ENCODE peak calls at places on chromosome X, in seven cellular contexts. P is A549, O is gastrocnemius medialis, I is endothelial cell of umbilical vein, K is colonic mucosa, J is fibroblast of lung, Z is tibial nerve. X is an unnamed sample.

GRCh38 chrX:23888887-23889501 is 18.7 kb downstream of the APOO start:
- DNase-seq in P (no peak), O (no peak), I (no peak), K (no peak), J (no peak), Z (no peak), X (no peak)

GRCh38 chrX:20362268-20363002 is 95.7 kb upstream of the RPS6KA3 start:
- DNase-seq in P (peak; percentile 60), O (no peak), I (peak; percentile 46), K (no peak), J (peak; percentile 47), Z (peak; percentile 5), X (no peak)

GRCh38 chrX:39261446-39262147 is 460.3 kb downstream of the MID1IP1 start:
- DNase-seq in P (peak; percentile 1), O (no peak), I (peak; percentile 53), K (no peak), J (peak; percentile 25), Z (peak; percentile 7), X (no peak)

GRCh38 chrX:114267127-114267526 is 316.8 kb upstream of the HTR2C start:
- DNase-seq in P (no peak), O (no peak), I (no peak), K (no peak), J (no peak), Z (no peak), X (no peak)

GRCh38 chrX:155505296-155505695 is 46.9 kb upstream of the F8A3 start:
- DNase-seq in P (no peak), O (no peak), I (no peak), K (no peak), J (no peak), Z (no peak), X (no peak)

GRCh38 chrX:46477435-46477834 is 67.8 kb downstream of the ZNF674 start:
- DNase-seq in P (no peak), O (no peak), I (peak; percentile 37), K (no peak), J (peak; percentile 34), Z (no peak), X (no peak)

GRCh38 chrX:152588206-152588605 is 49.5 kb upstream of the GABRQ start:
- DNase-seq in P (no peak), O (no peak), I (no peak), K (no peak), J (no peak), Z (no peak), X (no peak)

GRCh38 chrX:12988797-12989196 is 13.9 kb downstream of the TMSB4X start:
- DNase-seq in P (peak; percentile 57), O (no peak), I (peak; percentile 73), K (no peak), J (peak; percentile 62), Z (no peak), X (no peak)

GRCh38 chrX:46965125-46965758 is 53.0 kb downstream of the JADE3 start:
- DNase-seq in P (no peak), O (no peak), I (peak; percentile 15), K (no peak), J (peak; percentile 68), Z (no peak), X (no peak)

GRCh38 chrX:113512700-113513395 is 672.2 kb upstream of the AMOT start:
- DNase-seq in P (no peak), O (no peak), I (peak; percentile 66), K (no peak), J (peak; percentile 39), Z (no peak), X (no peak)

GRCh38 chrX:47581731-47582647 is at the start of gene TIMP1:
- DNase-seq in P (peak; percentile 81), O (peak; percentile 76), I (peak; percentile 90), K (peak; percentile 84), J (peak; percentile 93), Z (peak; percentile 84), X (peak; percentile 87)

GRCh38 chrX:8939344-8939743 is 94.6 kb downstream of the FAM9B start:
- DNase-seq in P (no peak), O (no peak), I (no peak), K (no peak), J (no peak), Z (no peak), X (no peak)

GRCh38 chrX:9677098-9677739 is 88.4 kb downstream of the GPR143 start:
- DNase-seq in P (no peak), O (no peak), I (peak; percentile 87), K (peak; percentile 70), J (peak; percentile 32), Z (no peak), X (no peak)

GRCh38 chrX:131083510-131084142 is 25.5 kb downstream of the ARHGAP36 start:
- DNase-seq in P (no peak), O (no peak), I (no peak), K (no peak), J (no peak), Z (no peak), X (no peak)

GRCh38 chrX:7943600-7944245 is 16.5 kb upstream of the PNPLA4 start:
- DNase-seq in P (no peak), O (no peak), I (no peak), K (peak; percentile 38), J (peak; percentile 2), Z (no peak), X (no peak)

GRCh38 chrX:115413246-115413878 is 123.8 kb downstream of the LUZP4 start:
- DNase-seq in P (no peak), O (no peak), I (peak; percentile 54), K (no peak), J (peak; percentile 58), Z (no peak), X (no peak)

GRCh38 chrX:9942086-9942485 is 25.1 kb upstream of the CLDN34 start:
- DNase-seq in P (no peak), O (no peak), I (peak; percentile 11), K (no peak), J (no peak), Z (no peak), X (no peak)

GRCh38 chrX:128807367-128807766 is 715.9 kb downstream of the SMARCA1 start:
- DNase-seq in P (no peak), O (no peak), I (no peak), K (no peak), J (no peak), Z (no peak), X (no peak)

GRCh38 chrX:111511477-111511876 is at the start of gene SERTM2:
- DNase-seq in P (no peak), O (no peak), I (no peak), K (no peak), J (no peak), Z (no peak), X (no peak)

GRCh38 chrX:68835468-68835867 is 6.6 kb downstream of the EFNB1 start:
- DNase-seq in P (no peak), O (no peak), I (no peak), K (peak; percentile 10), J (no peak), Z (no peak), X (no peak)

DNA sequence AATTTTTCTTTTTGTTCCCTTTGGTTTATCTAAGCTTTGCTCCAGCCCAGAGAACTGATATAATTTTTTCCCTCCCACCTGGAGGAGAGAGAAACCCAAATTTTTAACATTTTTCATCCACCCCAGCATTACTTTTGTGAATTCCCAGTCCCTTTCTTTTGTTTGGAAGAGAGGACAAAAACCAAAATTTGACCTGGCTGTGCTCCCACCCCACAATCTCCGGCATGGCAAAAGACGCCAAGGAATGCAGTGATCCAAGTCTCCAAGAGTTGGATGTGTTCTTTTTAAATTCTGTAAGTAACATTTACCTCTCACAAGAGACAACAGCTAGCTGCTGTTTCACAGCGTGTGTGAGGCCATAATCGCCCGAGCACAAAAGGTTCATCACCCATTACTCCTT is 25.2 kb upstream of the FAM156A start:
- DNase-seq in P (no peak), O (no peak), I (no peak), K (no peak), J (no peak), Z (no peak), X (no peak)
- H3K4me3 ChIP-seq in P (no peak overlapping the region), O (no peak overlapping the region), I (no peak overlapping the region), K (no peak overlapping the region), J (peak overlapping the region; percentile 38), Z (peak overlapping the region; percentile 23), X (peak overlapping the region; percentile 58)

DNA sequence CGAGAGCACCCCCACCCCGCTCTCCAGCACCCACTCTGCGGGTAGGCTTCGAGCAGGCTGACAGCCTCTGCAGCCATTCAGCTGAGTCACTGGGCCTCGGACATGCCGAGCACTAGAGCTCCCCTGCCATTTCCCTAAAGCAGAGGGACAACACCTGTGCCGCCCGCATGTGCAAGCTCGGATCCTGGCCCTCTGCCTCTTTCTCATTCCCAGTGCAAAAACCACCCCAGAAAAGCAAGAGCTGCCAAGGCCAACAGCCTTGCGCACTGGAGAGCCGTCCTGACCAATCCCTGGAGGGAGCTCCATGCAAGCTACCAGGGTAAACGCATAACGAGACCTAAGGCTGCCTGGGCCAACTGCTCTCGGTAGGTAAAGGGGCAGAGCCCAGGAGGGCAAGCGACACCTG is 5.3 kb downstream of the HCFC1 start:
- DNase-seq in P (no peak), O (peak; percentile 81), I (no peak), K (no peak), J (no peak), Z (no peak), X (no peak)
- H3K27ac ChIP-seq in P (no peak overlapping the region), O (peak overlapping the region; percentile 95), I (no peak overlapping the region), K (no peak overlapping the region), J (peak overlapping the region; percentile 32), Z (peak overlapping the region; percentile 98), X (peak overlapping the region; percentile 21)

GRCh38 chrX:66000178-66000577 is 39.7 kb downstream of the VSIG4 start:
- DNase-seq in P (no peak), O (no peak), I (no peak), K (no peak), J (no peak), Z (no peak), X (no peak)
- H3K4me1 ChIP-seq in P (no peaks in the 10 kb centered on the region), O (no peaks in the 10 kb centered on the region), I (no peaks in the 10 kb centered on the region), K (no peaks in the 10 kb centered on the region), J (no peaks in the 10 kb centered on the region), Z (no peaks in the 10 kb centered on the region), X (no peaks in the 10 kb centered on the region)

DNA sequence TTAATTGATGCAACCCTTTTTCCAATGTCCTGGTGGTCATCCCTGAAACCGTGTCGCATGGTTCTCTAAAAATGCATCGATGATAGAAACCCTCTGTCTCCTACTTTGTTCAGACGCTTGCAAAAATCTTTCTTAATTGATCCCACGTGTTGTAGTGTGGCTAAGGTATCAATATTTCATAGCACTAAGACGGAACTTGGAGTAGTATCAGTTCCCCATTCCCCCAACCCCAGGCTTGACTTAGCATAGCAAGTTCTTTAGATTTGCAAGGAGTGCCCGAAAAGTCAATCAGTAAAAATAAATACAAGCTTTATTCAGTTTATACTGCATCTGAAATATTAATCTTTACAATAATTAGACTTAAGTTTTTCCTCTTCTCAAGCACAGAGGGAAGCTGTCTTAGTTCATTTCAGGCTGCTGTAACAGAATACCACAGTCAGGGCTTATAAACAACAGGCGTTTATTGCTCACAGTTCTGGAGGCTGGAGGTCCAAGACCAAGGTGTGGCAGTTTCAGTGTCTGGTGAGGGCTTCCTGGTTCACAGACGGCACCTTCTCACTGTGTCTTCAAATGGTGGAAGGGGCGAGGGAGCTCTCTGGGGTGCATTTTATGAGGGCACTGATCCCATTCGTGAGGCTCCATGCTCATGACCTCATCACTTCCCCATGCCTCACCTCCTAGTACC is 115.5 kb upstream of the MXRA5 start:
- DNase-seq in P (no peak), O (no peak), I (no peak), K (no peak), J (no peak), Z (no peak), X (no peak)
- H3K4me3 ChIP-seq in P (no peak overlapping the region), O (no peak overlapping the region), I (no peak overlapping the region), K (no peak overlapping the region), J (peak overlapping the region; percentile 27), Z (no peak overlapping the region), X (no peak overlapping the region)

GRCh38 chrX:341541-342101 is 23.0 kb upstream of the GTPBP6 start:
- DNase-seq in P (no peak), O (peak; percentile 10), I (no peak), K (no peak), J (no peak), Z (no peak), X (no peak)
- H3K27ac ChIP-seq in P (no peak overlapping the region), O (no peak overlapping the region), I (no peak overlapping the region), K (no peak overlapping the region), J (no peak overlapping the region), Z (no peak overlapping the region), X (no peak overlapping the region)

X was measured in thoracic aorta.